ENCODE peak calls at places on chromosome 14, in eight cellular contexts. T, Q, C, A, J, Y, V and Z are unnamed samples.

GRCh38 chr14:79333198-79333546 is 878.1 kb downstream of the DIO2 start:
- DNase-seq in T (no peak), Q (no peak), C (no peak), A (no peak), J (no peak), Y (no peak), V (no peak), Z (no peak)

GRCh38 chr14:71135496-71135895 is 228.2 kb downstream of the PCNX1 start:
- DNase-seq in T (no peak), Q (peak; percentile 15), C (no peak), A (no peak), J (no peak), Y (no peak), V (no peak), Z (no peak)

GRCh38 chr14:74084277-74085046 is at the start of the genes ALDH6A1 and LIN52:
- DNase-seq in T (peak; percentile 99), Q (peak; percentile 100), C (peak; percentile 100), A (peak; percentile 100), J (peak; percentile 100), Y (peak; percentile 100), V (peak; percentile 100), Z (peak; percentile 100)

GRCh38 chr14:91186515-91187066 is 57.9 kb downstream of the GPR68 start:
- DNase-seq in T (peak; percentile 74), Q (no peak), C (no peak), A (no peak), J (no peak), Y (peak; percentile 40), V (no peak), Z (no peak)

GRCh38 chr14:24259282-24260025 is 3.5 kb downstream of the TGM1 start:
- DNase-seq in T (peak; percentile 78), Q (no peak), C (no peak), A (peak; percentile 74), J (no peak), Y (peak; percentile 56), V (no peak), Z (no peak)

GRCh38 chr14:61750708-61751474 is 11.3 kb upstream of the SNAPC1 start:
- DNase-seq in T (peak; percentile 87), Q (peak; percentile 83), C (peak; percentile 80), A (peak; percentile 80), J (no peak), Y (peak; percentile 99), V (peak; percentile 92), Z (peak; percentile 39)

GRCh38 chr14:74350211-74350943 is 2.1 kb downstream of the VRTN start:
- DNase-seq in T (peak; percentile 3), Q (no peak), C (no peak), A (no peak), J (no peak), Y (no peak), V (no peak), Z (no peak)

GRCh38 chr14:68780358-68781160 is 12.3 kb downstream of the ZFP36L1 start:
- DNase-seq in T (peak; percentile 64), Q (no peak), C (peak; percentile 72), A (peak; percentile 89), J (peak; percentile 51), Y (peak; percentile 43), V (peak; percentile 70), Z (no peak)

GRCh38 chr14:82153689-82154088 is 620.0 kb upstream of the SEL1L start:
- DNase-seq in T (no peak), Q (no peak), C (no peak), A (no peak), J (no peak), Y (no peak), V (no peak), Z (no peak)

GRCh38 chr14:36973806-36974442 is 198.5 kb downstream of the SLC25A21 start:
- DNase-seq in T (peak; percentile 7), Q (no peak), C (peak; percentile 47), A (no peak), J (no peak), Y (peak; percentile 85), V (no peak), Z (no peak)

GRCh38 chr14:22748691-22749090 is 17.8 kb upstream of the OXA1L start:
- DNase-seq in T (no peak), Q (no peak), C (no peak), A (no peak), J (no peak), Y (no peak), V (peak; percentile 67), Z (no peak)

GRCh38 chr14:93081875-93082570 is 33.7 kb downstream of the ITPK1 start:
- DNase-seq in T (no peak), Q (no peak), C (no peak), A (no peak), J (no peak), Y (no peak), V (no peak), Z (no peak)

GRCh38 chr14:69008411-69008810 is 29.3 kb upstream of the ACTN1 start:
- DNase-seq in T (no peak), Q (no peak), C (no peak), A (peak; percentile 60), J (no peak), Y (no peak), V (no peak), Z (peak; percentile 42)

GRCh38 chr14:44029933-44030332 is 477.1 kb downstream of the FSCB start:
- DNase-seq in T (no peak), Q (no peak), C (peak; percentile 1), A (peak; percentile 88), J (no peak), Y (no peak), V (no peak), Z (no peak)

GRCh38 chr14:90510208-90510607 is 113.4 kb downstream of the CALM1 start:
- DNase-seq in T (no peak), Q (peak; percentile 63), C (no peak), A (no peak), J (no peak), Y (peak; percentile 10), V (no peak), Z (no peak)

GRCh38 chr14:70655110-70655826 is 13.6 kb downstream of the TTC9 start:
- DNase-seq in T (no peak), Q (peak; percentile 85), C (no peak), A (no peak), J (no peak), Y (no peak), V (peak; percentile 95), Z (no peak)

GRCh38 chr14:95346820-95347219 is 27.1 kb upstream of the CLMN start:
- DNase-seq in T (no peak), Q (peak; percentile 74), C (no peak), A (no peak), J (no peak), Y (peak; percentile 34), V (no peak), Z (no peak)

GRCh38 chr14:33567736-33568124 is 383.1 kb downstream of the EGLN3 start:
- DNase-seq in T (no peak), Q (no peak), C (peak; percentile 55), A (peak; percentile 56), J (no peak), Y (peak; percentile 28), V (no peak), Z (no peak)

GRCh38 chr14:75928587-75929230 is 53.1 kb downstream of the TGFB3 start:
- DNase-seq in T (no peak), Q (no peak), C (peak; percentile 55), A (peak; percentile 30), J (no peak), Y (no peak), V (no peak), Z (no peak)

GRCh38 chr14:104345316-104346111 is 207.1 kb downstream of the KIF26A start:
- DNase-seq in T (no peak), Q (peak; percentile 18), C (no peak), A (no peak), J (no peak), Y (no peak), V (no peak), Z (no peak)

GRCh38 chr14:99790978-99791376 is 2.2 kb upstream of the EML1 start:
- DNase-seq in T (no peak), Q (no peak), C (no peak), A (no peak), J (no peak), Y (no peak), V (no peak), Z (no peak)

GRCh38 chr14:102878970-102879460 is 43.4 kb upstream of the AMN start:
- DNase-seq in T (no peak), Q (no peak), C (no peak), A (no peak), J (no peak), Y (no peak), V (no peak), Z (no peak)

GRCh38 chr14:94360945-94361565 is 27.3 kb downstream of the SERPINA1 start:
- DNase-seq in T (no peak), Q (no peak), C (no peak), A (no peak), J (no peak), Y (no peak), V (no peak), Z (no peak)

GRCh38 chr14:102923920-102924486 is 1.5 kb downstream of the AMN start:
- DNase-seq in T (no peak), Q (no peak), C (no peak), A (no peak), J (no peak), Y (no peak), V (no peak), Z (no peak)

GRCh38 chr14:89393346-89393745 is 23.7 kb downstream of the FOXN3 start:
- DNase-seq in T (no peak), Q (no peak), C (no peak), A (no peak), J (no peak), Y (no peak), V (no peak), Z (no peak)

GRCh38 chr14:70257526-70257925 is 68.8 kb upstream of the SLC8A3 start:
- DNase-seq in T (no peak), Q (peak; percentile 41), C (no peak), A (peak; percentile 7), J (peak; percentile 36), Y (peak; percentile 64), V (peak; percentile 10), Z (no peak)

GRCh38 chr14:22848391-22849164 is 12.2 kb downstream of the MMP14 start:
- DNase-seq in T (peak; percentile 77), Q (peak; percentile 48), C (peak; percentile 98), A (peak; percentile 98), J (peak; percentile 23), Y (no peak), V (no peak), Z (no peak)

GRCh38 chr14:37588667-37588955 is 6.4 kb downstream of the FOXA1 start:
- DNase-seq in T (no peak), Q (no peak), C (no peak), A (no peak), J (no peak), Y (peak; percentile 72), V (no peak), Z (no peak)

GRCh38 chr14:60241091-60241490 is 7.9 kb upstream of the PPM1A start:
- DNase-seq in T (no peak), Q (no peak), C (no peak), A (no peak), J (no peak), Y (no peak), V (no peak), Z (no peak)

GRCh38 chr14:51093371-51094281 is 1.3 kb downstream of the TRIM9 start:
- DNase-seq in T (no peak), Q (peak; percentile 64), C (no peak), A (peak; percentile 21), J (peak; percentile 75), Y (no peak), V (peak; percentile 23), Z (peak; percentile 66)

GRCh38 chr14:23269193-23269592 is 16.7 kb downstream of the HOMEZ start:
- DNase-seq in T (no peak), Q (no peak), C (no peak), A (no peak), J (no peak), Y (no peak), V (no peak), Z (no peak)

GRCh38 chr14:39432619-39433451 is 602 bp upstream of the FBXO33 start:
- DNase-seq in T (peak; percentile 77), Q (peak; percentile 88), C (peak; percentile 79), A (peak; percentile 83), J (peak; percentile 93), Y (peak; percentile 93), V (peak; percentile 83), Z (peak; percentile 96)

GRCh38 chr14:71355324-71356201 is 448.3 kb downstream of the PCNX1 start:
- DNase-seq in T (peak; percentile 18), Q (no peak), C (peak; percentile 75), A (peak; percentile 83), J (no peak), Y (no peak), V (no peak), Z (no peak)

GRCh38 chr14:64762044-64763034 is 58.1 kb downstream of the PLEKHG3 start:
- DNase-seq in T (peak; percentile 83), Q (no peak), C (peak; percentile 98), A (peak; percentile 97), J (peak; percentile 53), Y (peak; percentile 93), V (no peak), Z (peak; percentile 89)